ENCODE peak calls at places on chromosome 21, in eight cellular contexts. B is ovary; E is psoas muscle; T is CD4-positive, alpha-beta memory T cell; G is CD4-positive, CD25-positive, alpha-beta regulatory T cell; L is suprapubic skin; D is tibial artery; R is neural progenitor cell. I is an unnamed sample.

GRCh38 chr21:33025106-33025470 is 647 bp upstream of the OLIG2 start:
- DNase-seq in R (peak; percentile 81), B (no peak), L (no peak), D (no peak), G (no peak), T (no peak), E (no peak), I (no peak)

GRCh38 chr21:39537571-39537970 is 75.2 kb upstream of the B3GALT5 start:
- DNase-seq in E (no peak), D (no peak), T (no peak), L (no peak), B (no peak), G (no peak), R (no peak), I (no peak)

GRCh38 chr21:39630191-39630591 is 17.5 kb downstream of the B3GALT5 start:
- DNase-seq in L (no peak), G (no peak), B (no peak), R (no peak), D (no peak), E (no peak), T (no peak), I (no peak)

GRCh38 chr21:29125199-29125598 is 5.2 kb upstream of the MAP3K7CL start:
- DNase-seq in L (no peak), E (no peak), D (no peak), R (no peak), T (no peak), G (no peak), B (no peak), I (no peak)

GRCh38 chr21:36929622-36930021 is 36.8 kb downstream of the HLCS start:
- DNase-seq in D (no peak), L (no peak), G (no peak), R (peak; percentile 16), T (no peak), E (no peak), B (peak; percentile 33), I (no peak)

GRCh38 chr21:39564200-39564599 is 48.5 kb upstream of the B3GALT5 start:
- DNase-seq in G (no peak), R (no peak), L (no peak), T (no peak), D (no peak), E (no peak), B (no peak), I (no peak)

GRCh38 chr21:32200029-32200428 is 78.8 kb downstream of the MIS18A start:
- DNase-seq in G (no peak), D (no peak), B (no peak), R (no peak), E (no peak), L (no peak), T (no peak), I (peak; percentile 27)

GRCh38 chr21:14120091-14120734 is 90.5 kb downstream of the LIPI start:
- DNase-seq in L (no peak), D (no peak), T (no peak), E (no peak), B (no peak), R (peak; percentile 59), G (peak; percentile 8), I (no peak)

GRCh38 chr21:36113647-36114428 is 21.0 kb upstream of the CBR3 start:
- DNase-seq in G (peak; percentile 77), B (no peak), D (no peak), R (no peak), E (no peak), T (peak; percentile 56), L (no peak), I (no peak)

GRCh38 chr21:28872218-28872617 is 120.5 kb downstream of the LTN1 start:
- DNase-seq in E (no peak), R (no peak), B (no peak), L (no peak), D (no peak), G (no peak), T (no peak), I (no peak)

GRCh38 chr21:29656504-29657227 is 283.1 kb downstream of the GRIK1 start:
- DNase-seq in L (no peak), R (no peak), D (no peak), B (no peak), E (no peak), T (no peak), G (no peak), I (no peak)

GRCh38 chr21:15309022-15309590 is 244.3 kb upstream of the NRIP1 start:
- DNase-seq in R (no peak), L (no peak), B (no peak), T (no peak), D (no peak), E (no peak), G (no peak), I (no peak)

GRCh38 chr21:26965567-26966359 is 1.1 kb downstream of the ADAMTS5 start:
- DNase-seq in T (no peak), B (peak; percentile 80), E (peak; percentile 79), R (peak; percentile 87), D (peak; percentile 40), L (peak; percentile 65), G (no peak), I (no peak)

GRCh38 chr21:20424943-20425342 is 573.3 kb upstream of the NCAM2 start:
- DNase-seq in T (no peak), E (no peak), D (no peak), G (no peak), B (no peak), R (no peak), L (no peak), I (no peak)

GRCh38 chr21:27382404-27382803 is 415.5 kb upstream of the ADAMTS5 start:
- DNase-seq in G (no peak), B (no peak), D (no peak), L (no peak), E (no peak), R (no peak), T (no peak), I (no peak)

GRCh38 chr21:29145354-29145782 is 14.9 kb downstream of the MAP3K7CL start:
- DNase-seq in E (peak; percentile 63), G (no peak), D (peak; percentile 27), L (no peak), R (no peak), T (no peak), B (no peak), I (no peak)

GRCh38 chr21:44448651-44449131 is 6.6 kb upstream of the LRRC3 start:
- DNase-seq in E (no peak), B (no peak), G (no peak), T (no peak), L (peak; percentile 52), D (peak; percentile 15), R (no peak), I (no peak)

GRCh38 chr21:44449473-44450363 is 5.6 kb upstream of the LRRC3 start:
- DNase-seq in B (no peak), D (peak; percentile 21), L (peak; percentile 46), G (no peak), E (peak; percentile 36), R (no peak), T (no peak), I (no peak)

GRCh38 chr21:44450402-44450801 is 4.9 kb upstream of the LRRC3 start:
- DNase-seq in L (peak; percentile 47), G (no peak), R (no peak), D (no peak), B (no peak), E (no peak), T (no peak), I (no peak)

GRCh38 chr21:44453120-44453519 is 2.2 kb upstream of the LRRC3 start:
- DNase-seq in G (no peak), D (no peak), B (no peak), E (no peak), L (no peak), T (no peak), R (no peak), I (no peak)

GRCh38 chr21:44450999-44451398 is 4.3 kb upstream of the LRRC3 start:
- DNase-seq in D (no peak), T (no peak), G (no peak), L (peak; percentile 43), R (no peak), E (peak; percentile 40), B (no peak), I (no peak)
- H3K4me3 ChIP-seq in D (no peak overlapping the region), T (no peak overlapping the region), G (no peak overlapping the region), L (no peak overlapping the region), R (no peak overlapping the region), E (no peak overlapping the region), B (no peak overlapping the region), I (no peak overlapping the region)

GRCh38 chr21:23686737-23687136 is 1920.5 kb downstream of the MRPL39 start:
- DNase-seq in B (no peak), L (no peak), E (no peak), T (no peak), G (no peak), D (no peak), R (no peak), I (no peak)

GRCh38 chr21:23687154-23687553 is 1920.1 kb downstream of the MRPL39 start:
- DNase-seq in B (no peak), T (no peak), G (no peak), D (no peak), L (no peak), R (no peak), E (no peak), I (no peak)
- H3K27ac ChIP-seq in B (no peak overlapping the region), T (no peak overlapping the region), G (no peak overlapping the region), D (no peak overlapping the region), L (no peak overlapping the region), R (no peak overlapping the region), E (no peak overlapping the region), I (no peak overlapping the region)

GRCh38 chr21:38494688-38495087 is 3.6 kb downstream of the ERG start:
- DNase-seq in E (no peak), G (no peak), B (no peak), D (peak; percentile 51), R (no peak), L (no peak), T (no peak), I (no peak)
- H3K4me3 ChIP-seq in E (peak overlapping the region; percentile 60), G (no peak overlapping the region), B (peak overlapping the region; percentile 8), D (peak overlapping the region; percentile 18), R (no peak overlapping the region), L (peak overlapping the region; percentile 27), T (no peak overlapping the region), I (peak overlapping the region; percentile 7)

GRCh38 chr21:25956993-25957714 is 213.4 kb downstream of the APP start:
- DNase-seq in E (no peak), D (peak; percentile 53), T (no peak), R (no peak), G (no peak), L (no peak), B (no peak), I (no peak)

GRCh38 chr21:25961042-25961441 is 209.5 kb downstream of the APP start:
- DNase-seq in E (no peak), G (no peak), B (no peak), T (no peak), R (peak; percentile 38), D (no peak), L (no peak), I (no peak)

GRCh38 chr21:25964009-25964408 is 206.6 kb downstream of the APP start:
- DNase-seq in E (no peak), D (no peak), G (no peak), B (no peak), T (no peak), L (no peak), R (no peak), I (no peak)

GRCh38 chr21:25963186-25963585 is 207.4 kb downstream of the APP start:
- DNase-seq in B (no peak), E (no peak), L (no peak), D (no peak), T (no peak), R (no peak), G (no peak), I (no peak)

DNA sequence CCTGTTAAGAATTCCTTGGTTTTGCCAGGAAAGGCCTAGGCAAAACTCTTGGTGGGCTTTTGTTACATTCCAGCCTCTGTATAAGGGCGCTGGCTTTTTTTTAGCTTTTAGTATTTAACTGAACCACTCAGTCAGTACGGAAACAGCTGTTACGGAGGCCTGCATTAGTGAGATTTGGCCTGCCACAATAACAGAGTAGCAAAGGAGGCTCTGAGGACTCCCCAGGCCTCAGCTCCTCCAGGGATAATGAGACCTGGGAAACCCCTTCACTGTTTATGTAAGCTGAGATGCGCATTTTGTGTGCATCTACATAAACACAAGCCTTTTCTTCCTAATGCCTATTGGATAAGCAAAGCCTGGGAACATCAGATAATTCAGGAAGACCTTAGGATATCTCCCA is 210.1 kb downstream of the APP start:
- DNase-seq in D (no peak), L (no peak), G (no peak), T (no peak), R (peak; percentile 78), E (no peak), B (no peak), I (no peak)
- H3K27ac ChIP-seq in D (no peak overlapping the region), L (no peak overlapping the region), G (no peak overlapping the region), T (no peak overlapping the region), R (peak overlapping the region; percentile 96), E (no peak overlapping the region), B (no peak overlapping the region), I (no peak overlapping the region)

I was measured in vagina.